ENCODE peak calls at places on chromosomes 3 and 15, in four cellular contexts. One of them, this sample, is unnamed.

GRCh38 chr3:41688595-41689380 is 273.1 kb downstream of the ULK4 start:
- DNase-seq in foreskin fibroblast: no peak
- DNase-seq in uterus: no peak
- DNase-seq in endothelial cell: no peak
- DNase-seq in this sample: no peak

GRCh38 chr3:88960019-88960418 is 147.4 kb upstream of the EPHA3 start:
- DNase-seq in uterus: no peak
- DNase-seq in endothelial cell: no peak
- DNase-seq in foreskin fibroblast: no peak
- DNase-seq in this sample: no peak

GRCh38 chr3:46298871-46299607 is 54.9 kb upstream of the CCR2 start:
- DNase-seq in uterus: no peak
- DNase-seq in foreskin fibroblast: no peak
- DNase-seq in endothelial cell: no peak
- DNase-seq in this sample: no peak

GRCh38 chr3:127406309-127407025 is 118.6 kb upstream of the PRR20G start:
- DNase-seq in uterus: no peak
- DNase-seq in endothelial cell: no peak
- DNase-seq in foreskin fibroblast: no peak
- DNase-seq in this sample: no peak

GRCh38 chr3:5205165-5205941 is 17.8 kb downstream of the EDEM1 start:
- DNase-seq in endothelial cell: no peak
- DNase-seq in uterus: no peak
- DNase-seq in foreskin fibroblast: no peak
- DNase-seq in this sample: no peak

GRCh38 chr15:52050416-52050815 is 31.4 kb downstream of the MAPK6 start:
- DNase-seq in uterus: no peak
- DNase-seq in endothelial cell: no peak
- DNase-seq in foreskin fibroblast: peak
- DNase-seq in this sample: no peak

GRCh38 chr15:68620721-68621528 is 42.1 kb downstream of the CORO2B start:
- DNase-seq in endothelial cell: no peak
- DNase-seq in foreskin fibroblast: peak
- DNase-seq in uterus: peak
- DNase-seq in this sample: peak

GRCh38 chr3:147930417-147930816 is 521.3 kb downstream of the ZIC1 start:
- DNase-seq in uterus: no peak
- DNase-seq in endothelial cell: no peak
- DNase-seq in foreskin fibroblast: no peak
- DNase-seq in this sample: no peak

GRCh38 chr3:25430942-25431570 is 3.0 kb downstream of the RARB start:
- DNase-seq in endothelial cell: no peak
- DNase-seq in uterus: no peak
- DNase-seq in foreskin fibroblast: no peak
- DNase-seq in this sample: no peak

GRCh38 chr3:48507256-48508061 is 3.5 kb upstream of the SHISA5 start:
- DNase-seq in endothelial cell: peak
- DNase-seq in uterus: peak
- DNase-seq in foreskin fibroblast: peak
- DNase-seq in this sample: no peak

GRCh38 chr3:77196146-77196545 is 156.2 kb downstream of the ROBO2 start:
- DNase-seq in foreskin fibroblast: no peak
- DNase-seq in uterus: no peak
- DNase-seq in endothelial cell: no peak
- DNase-seq in this sample: no peak

This sample was measured in NCI-H2171.